ENCODE peak calls at places on chromosomes 4 and X, in four cellular contexts. Y, Z, A and O are unnamed samples. For H3K4me1, the result is how much of the 10 kb centered on the place peaks cover.

GRCh38 chrX:102341867-102342266 is 94.9 kb downstream of the NXF2 start:
- DNase-seq in Y (no peak), Z (no peak), A (no peak), O (no peak)

GRCh38 chrX:13463608-13464007 is 105.8 kb upstream of the EGFL6 start:
- DNase-seq in Y (no peak), Z (peak), A (peak), O (no peak)

GRCh38 chr4:38837334-38837733 is 19.3 kb downstream of the TLR6 start:
- DNase-seq in Y (no peak), Z (no peak), A (no peak), O (no peak)

GRCh38 chr4:122602277-122603142 is 18.4 kb downstream of the IL21 start:
- DNase-seq in Y (no peak), Z (no peak), A (no peak), O (peak)

GRCh38 chrX:154317391-154318000 is 21.9 kb downstream of the TKTL1 start:
- DNase-seq in Y (no peak), Z (no peak), A (no peak), O (peak)

GRCh38 chr4:8123389-8123788 is 35.2 kb downstream of the ABLIM2 start:
- DNase-seq in Y (no peak), Z (peak), A (no peak), O (no peak)

GRCh38 chr4:7767966-7768365 is 171.7 kb downstream of the AFAP1 start:
- DNase-seq in Y (no peak), Z (no peak), A (no peak), O (no peak)

GRCh38 chr4:173121044-173121685 is 47.4 kb upstream of the GALNT7 start:
- DNase-seq in Y (no peak), Z (no peak), A (peak), O (peak)

GRCh38 chr4:17009871-17010367 is 111.5 kb upstream of the LDB2 start:
- DNase-seq in Y (no peak), Z (no peak), A (no peak), O (no peak)

GRCh38 chrX:8864151-8864550 is 63.0 kb upstream of the FAM9A start:
- DNase-seq in Y (no peak), Z (no peak), A (no peak), O (no peak)

GRCh38 chr4:53453385-53453784 is 75.9 kb downstream of the FIP1L1 start:
- DNase-seq in Y (no peak), Z (no peak), A (peak), O (peak)

GRCh38 chrX:74449937-74450330 is 28.6 kb downstream of the SLC16A2 start:
- DNase-seq in Y (no peak), Z (no peak), A (no peak), O (no peak)

GRCh38 chr4:184016742-184017668 is 111.9 kb downstream of the STOX2 start:
- DNase-seq in Y (no peak), Z (no peak), A (no peak), O (no peak)

GRCh38 chr4:14289708-14290107 is 662.2 kb upstream of the BOD1L1 start:
- DNase-seq in Y (no peak), Z (no peak), A (no peak), O (no peak)

GRCh38 chr4:1479454-1479853 is 73.2 kb upstream of the NKX1-1 start:
- DNase-seq in Y (peak), Z (no peak), A (peak), O (no peak)

GRCh38 chrX:136250191-136251041 is 784 bp downstream of the MAP7D3 start:
- DNase-seq in Y (no peak), Z (no peak), A (no peak), O (no peak)

GRCh38 chrX:68163446-68163845 is 269.8 kb downstream of the OPHN1 start:
- DNase-seq in Y (no peak), Z (no peak), A (no peak), O (no peak)

GRCh38 chr4:152972821-152973613 is 36.9 kb downstream of the FHDC1 start:
- DNase-seq in Y (no peak), Z (no peak), A (no peak), O (no peak)
- H3K4me1 ChIP-seq in Y (under half), Z (under half), A (under half), O (under half)

DNA sequence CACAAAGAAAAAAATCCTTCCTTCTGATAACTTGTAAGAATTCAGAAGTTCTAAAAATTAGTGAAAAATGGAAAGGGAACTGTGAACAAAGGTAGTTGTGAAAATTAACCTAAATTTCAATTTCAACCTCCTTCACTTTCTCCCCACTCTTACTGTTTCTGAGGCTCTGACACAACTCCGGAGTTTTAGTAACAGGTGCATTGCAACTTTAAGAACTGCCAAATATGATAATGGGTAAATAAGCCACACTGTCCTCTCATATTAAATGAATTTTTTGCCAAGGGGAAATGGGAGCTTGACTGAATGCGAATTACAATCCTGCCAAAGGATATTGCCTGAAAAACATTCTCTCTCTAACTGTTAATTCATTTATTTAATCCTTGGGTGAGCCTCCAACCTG is 1.2 kb downstream of the EGF start:
- DNase-seq in Y (no peak), Z (no peak), A (no peak), O (no peak)
- H3K4me3 ChIP-seq in Y (no peak), Z (no peak), A (peak), O (no peak)

GRCh38 chrX:155334486-155335316 is at the start of gene CLIC2:
- DNase-seq in Y (no peak), Z (peak), A (peak), O (peak)
- TF ChIP-seq POLR2A in Y (peak), Z (no peak), A (peak), O (no peak)

DNA sequence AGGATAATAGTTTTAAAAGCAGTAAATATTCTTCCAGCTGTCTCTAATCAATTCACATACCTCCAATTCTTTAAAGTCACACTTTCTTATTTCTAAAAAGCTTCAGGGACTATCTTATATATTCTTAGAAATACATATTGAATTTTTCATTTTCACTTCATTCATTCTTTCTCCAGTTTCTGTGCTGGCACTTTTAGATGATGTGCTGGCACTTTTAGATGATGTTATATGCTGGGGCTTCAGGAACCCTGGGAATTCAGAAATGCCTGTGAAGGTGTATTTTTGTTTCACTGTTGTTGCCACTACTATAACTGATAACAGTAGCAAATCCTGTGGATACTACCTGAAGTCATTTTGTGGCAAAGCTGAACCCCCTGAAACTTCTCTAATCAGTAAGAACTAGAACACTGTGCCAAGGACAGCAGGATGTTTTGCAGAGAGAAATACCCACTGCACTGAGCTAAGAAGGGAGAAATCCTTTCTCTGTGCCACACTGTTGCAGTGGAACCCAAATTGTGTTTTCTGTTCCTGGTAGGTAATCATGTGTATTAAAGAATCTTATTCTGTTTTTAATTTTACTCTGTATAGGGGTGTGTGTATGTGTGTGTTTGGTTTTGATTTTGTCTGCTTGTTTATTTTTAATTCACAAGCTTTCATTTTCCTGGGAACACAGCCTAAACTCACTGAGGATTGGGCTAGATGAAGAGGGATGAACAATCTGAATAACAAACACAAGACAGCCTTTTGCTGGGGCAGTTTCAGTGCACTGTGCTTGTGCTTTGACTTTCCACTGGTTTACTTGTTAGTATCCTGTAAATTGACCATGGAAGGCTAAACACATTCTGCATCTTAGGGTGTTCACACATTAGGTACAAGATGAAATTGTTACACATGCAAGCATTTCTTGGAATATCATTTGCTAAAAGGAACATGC is 898.3 kb downstream of the CCSER1 start:
- DNase-seq in Y (no peak), Z (no peak), A (no peak), O (no peak)
- H3K4me1 ChIP-seq in Y (under half), Z (under half), A (under half), O (under half)